ENCODE peak calls at places on chromosomes 6 and 20, in four cellular contexts. N is K562, W is HepG2, S is GM12878. L is an unnamed sample.

GRCh38 chr20:47502801-47503239 is 1.1 kb downstream of the NCOA3 start:
- DNase-seq in N (no peak), W (peak), S (no peak), L (no peak)

GRCh38 chr6:134288538-134289203 is 29.2 kb downstream of the SGK1 start:
- DNase-seq in N (no peak), W (no peak), S (no peak), L (no peak)

GRCh38 chr6:13454286-13455221 is 32.8 kb downstream of the GFOD1 start:
- DNase-seq in N (no peak), W (no peak), S (peak), L (no peak)

GRCh38 chr6:122869437-122870024 is 80.5 kb downstream of the SMPDL3A start:
- DNase-seq in N (peak), W (peak), S (no peak), L (peak)

GRCh38 chr6:123415844-123416468 is 220.8 kb downstream of the TRDN start:
- DNase-seq in N (peak), W (peak), S (no peak), L (peak)

GRCh38 chr6:158988477-158988876 is 11.5 kb downstream of the RSPH3 start:
- DNase-seq in N (no peak), W (no peak), S (no peak), L (no peak)

GRCh38 chr6:85424981-85425380 is 24.9 kb upstream of the NT5E start:
- DNase-seq in N (no peak), W (no peak), S (no peak), L (no peak)

GRCh38 chr6:105603779-105604592 is 201.1 kb upstream of the PREP start:
- DNase-seq in N (no peak), W (no peak), S (no peak), L (no peak)

GRCh38 chr6:6806793-6807518 is 218.4 kb downstream of the LY86 start:
- DNase-seq in N (peak), W (no peak), S (no peak), L (no peak)

GRCh38 chr6:52643158-52643557 is 27.8 kb upstream of the TMEM14A start:
- DNase-seq in N (no peak), W (no peak), S (no peak), L (no peak)

GRCh38 chr6:128327890-128328289 is 192.5 kb downstream of the PTPRK start:
- DNase-seq in N (no peak), W (peak), S (no peak), L (peak)

GRCh38 chr6:143441680-143442359 is 8.7 kb downstream of the ADAT2 start:
- DNase-seq in N (no peak), W (no peak), S (no peak), L (no peak)

GRCh38 chr6:3319801-3320200 is 61.1 kb downstream of the PSMG4 start:
- DNase-seq in N (no peak), W (no peak), S (no peak), L (no peak)

GRCh38 chr6:56958481-56958880 is 3.6 kb downstream of the BEND6 start:
- DNase-seq in N (no peak), W (no peak), S (no peak), L (no peak)

GRCh38 chr20:63594043-63594561 is 20.1 kb upstream of the HELZ2 start:
- DNase-seq in N (no peak), W (no peak), S (no peak), L (no peak)

GRCh38 chr6:10595731-10596664 is 74.8 kb downstream of the GCNT2 start:
- DNase-seq in N (no peak), W (no peak), S (no peak), L (no peak)

GRCh38 chr6:26196846-26197683 is 109.8 kb downstream of the HFE start:
- DNase-seq in N (peak), W (peak), S (peak), L (peak)

GRCh38 chr6:20454201-20454824 is 52.6 kb downstream of the E2F3 start:
- DNase-seq in N (no peak), W (no peak), S (no peak), L (no peak)

GRCh38 chr6:116309657-116310056 is 29.9 kb upstream of the TSPYL1 start:
- DNase-seq in N (no peak), W (no peak), S (no peak), L (no peak)

GRCh38 chr6:43707269-43707668 is 19.7 kb upstream of the MRPS18A start:
- DNase-seq in N (no peak), W (no peak), S (no peak), L (no peak)

GRCh38 chr6:28207244-28208179 is 17.6 kb upstream of the ZSCAN9 start:
- DNase-seq in N (no peak), W (no peak), S (no peak), L (peak)

GRCh38 chr6:8434727-8435092 is 635 bp downstream of the SLC35B3 start:
- DNase-seq in N (no peak), W (no peak), S (no peak), L (no peak)

GRCh38 chr6:170124836-170125235 is 166.0 kb downstream of the DLL1 start:
- DNase-seq in N (no peak), W (no peak), S (no peak), L (no peak)

GRCh38 chr6:125095501-125096301 is 57.9 kb upstream of the TPD52L1 start:
- DNase-seq in N (no peak), W (no peak), S (no peak), L (no peak)

GRCh38 chr6:40328376-40328987 is 258.7 kb downstream of the LRFN2 start:
- DNase-seq in N (peak), W (no peak), S (no peak), L (peak)

GRCh38 chr6:80440496-80441160 is 334.2 kb downstream of the BCKDHB start:
- DNase-seq in N (no peak), W (no peak), S (no peak), L (no peak)

GRCh38 chr20:57671662-57672061 is 38.2 kb downstream of the PMEPA1 start:
- DNase-seq in N (peak), W (no peak), S (no peak), L (no peak)

GRCh38 chr6:31559958-31560696 is 12.0 kb upstream of the LTA start:
- DNase-seq in N (peak), W (no peak), S (peak), L (no peak)
- TF ChIP-seq ETV6 in N (no peak), W (no peak), S (no peak), L (no peak)

GRCh38 chr6:31966506-31966905 is 5.4 kb downstream of the DXO start:
- DNase-seq in N (no peak), W (no peak), S (no peak), L (no peak)
- TF ChIP-seq ETV6 in N (no peak), W (no peak), S (no peak), L (no peak)

GRCh38 chr20:5077761-5078387 is 41.9 kb downstream of the PCNA start:
- DNase-seq in N (no peak), W (no peak), S (no peak), L (no peak)
- TF ChIP-seq ETV6 in N (no peak), W (no peak), S (no peak), L (no peak)

DNA sequence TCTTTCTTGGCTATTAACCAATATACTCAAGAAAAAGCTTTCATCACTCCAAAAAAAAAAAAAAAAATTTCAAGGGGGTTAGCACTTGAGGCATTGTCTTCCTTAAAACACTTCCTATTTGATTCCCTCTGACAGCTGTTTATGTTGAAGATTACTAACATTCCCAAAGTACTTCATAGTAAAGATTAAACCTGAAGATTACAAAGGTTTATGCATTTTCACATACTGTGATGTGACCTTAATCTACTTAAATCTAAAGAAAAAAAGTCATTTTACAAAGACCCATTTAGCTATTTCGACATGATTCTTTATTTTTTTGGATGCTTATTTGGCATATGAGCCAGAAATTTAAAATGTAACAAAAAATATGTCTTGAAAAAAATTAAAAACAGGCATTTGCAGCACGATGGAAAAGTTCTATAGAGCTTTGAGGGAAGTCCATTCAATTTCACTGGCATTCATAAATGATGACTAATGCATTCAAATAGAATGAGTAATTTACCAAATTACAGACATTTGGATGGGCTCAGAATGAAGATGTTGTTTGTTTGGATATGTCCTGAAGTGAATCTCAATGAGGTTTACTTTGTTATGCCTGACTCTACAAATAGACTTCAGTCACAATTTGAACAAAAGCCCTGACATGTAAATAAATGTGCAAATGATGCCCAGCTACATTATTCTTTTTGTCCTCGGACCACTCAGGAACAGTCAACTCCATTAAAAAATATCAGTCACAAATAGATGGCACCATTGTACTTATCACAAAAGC is 674.6 kb upstream of the MARCKS start:
- DNase-seq in N (no peak), W (peak), S (no peak), L (no peak)
- TF ChIP-seq ETV6 in N (no peak), W (no peak), S (no peak), L (no peak)

DNA sequence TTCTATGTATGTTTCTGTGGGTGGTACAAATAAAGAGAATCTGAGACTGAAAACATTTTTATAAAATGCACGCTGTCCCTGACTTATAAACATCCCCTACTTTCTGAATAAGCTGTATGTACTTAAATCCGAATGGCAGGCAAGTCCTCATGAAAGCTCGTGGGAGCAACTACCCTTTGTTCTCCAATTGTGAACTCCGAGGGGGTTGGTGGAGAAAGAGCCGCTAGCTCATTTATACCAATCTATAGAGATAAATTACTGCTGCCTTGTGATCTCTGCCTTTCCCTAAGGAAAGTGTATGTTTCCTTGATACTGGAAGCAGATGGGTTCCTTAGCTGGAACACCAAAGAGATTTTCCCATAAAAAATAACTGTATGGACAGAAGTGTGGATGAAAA is 84.5 kb downstream of the GJA10 start:
- DNase-seq in N (no peak), W (no peak), S (no peak), L (no peak)
- TF ChIP-seq ETV6 in N (no peak), W (no peak), S (no peak), L (no peak)

DNA sequence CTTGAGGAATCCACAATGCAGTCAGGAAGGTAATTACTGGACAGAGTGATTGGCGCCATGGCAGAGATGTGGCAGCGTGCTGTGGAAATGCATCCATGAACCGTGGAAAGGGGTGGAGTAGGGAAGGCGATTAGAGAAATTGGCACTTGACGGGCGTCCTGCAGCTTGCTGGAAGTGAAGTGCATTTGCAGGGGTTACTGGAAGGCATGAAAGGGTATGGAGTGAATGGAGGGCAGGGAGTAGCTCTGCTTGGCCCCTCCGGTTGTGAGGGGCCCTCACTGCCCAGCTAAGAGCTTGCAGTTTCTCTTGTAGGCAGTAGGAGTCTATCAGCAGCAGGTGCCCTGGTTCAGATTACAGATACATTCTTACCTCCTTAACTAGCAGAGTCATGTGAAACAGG is 122.5 kb upstream of the TIAM2 start:
- DNase-seq in N (no peak), W (no peak), S (no peak), L (peak)
- TF ChIP-seq ETV6 in N (no peak), W (no peak), S (no peak), L (no peak)

GRCh38 chr6:147214248-147215227 is 10.3 kb downstream of the STXBP5 start:
- DNase-seq in N (no peak), W (no peak), S (no peak), L (no peak)

GRCh38 chr6:147217840-147218404 is 13.7 kb downstream of the STXBP5 start:
- DNase-seq in N (no peak), W (no peak), S (no peak), L (no peak)

GRCh38 chr6:147218797-147219196 is 14.6 kb downstream of the STXBP5 start:
- DNase-seq in N (no peak), W (no peak), S (no peak), L (no peak)

GRCh38 chr6:147219463-147219862 is 15.2 kb downstream of the STXBP5 start:
- DNase-seq in N (no peak), W (no peak), S (no peak), L (no peak)

GRCh38 chr6:147216915-147217314 is 12.7 kb downstream of the STXBP5 start:
- DNase-seq in N (no peak), W (no peak), S (no peak), L (no peak)
- TF ChIP-seq ETV6 in N (no peak), W (no peak), S (no peak), L (no peak)

GRCh38 chr6:5305968-5306626 is 44.8 kb downstream of the FARS2 start:
- DNase-seq in N (no peak), W (peak), S (no peak), L (no peak)
- TF ChIP-seq ETV6 in N (no peak), W (no peak), S (no peak), L (no peak)

GRCh38 chr6:5175195-5175594 is 85.6 kb downstream of the LYRM4 start:
- DNase-seq in N (peak), W (no peak), S (no peak), L (peak)

GRCh38 chr6:5173862-5174643 is 86.7 kb downstream of the LYRM4 start:
- DNase-seq in N (no peak), W (no peak), S (peak), L (no peak)

GRCh38 chr6:5174756-5175155 is 86.0 kb downstream of the LYRM4 start:
- DNase-seq in N (no peak), W (no peak), S (no peak), L (no peak)

GRCh38 chr6:5172057-5172683 is 87.0 kb downstream of the PPP1R3G start:
- DNase-seq in N (no peak), W (no peak), S (no peak), L (no peak)

GRCh38 chr6:5175635-5176034 is 85.1 kb downstream of the LYRM4 start:
- DNase-seq in N (no peak), W (no peak), S (no peak), L (no peak)
- TF ChIP-seq ETV6 in N (no peak), W (no peak), S (no peak), L (no peak)

GRCh38 chr6:157632821-157633220 is 190.2 kb upstream of the SNX9 start:
- DNase-seq in N (no peak), W (no peak), S (no peak), L (no peak)
- TF ChIP-seq ETV6 in N (no peak), W (no peak), S (no peak), L (no peak)